ENCODE peak calls at places on chromosomes 4 and X, in nine cellular contexts. U is GM10248, Q is A673, D is RWPE1, I is AG09319, C is activated B cell treated with CpG ODN at 0.5 μM for 24 hours, N is endodermal cell, W is kidney, H is fibroblast of lung. Y is an unnamed sample.

GRCh38 chrX:20056704-20057103 is 60.0 kb downstream of the MAP7D2 start:
- DNase-seq in U (no peak), Q (no peak), D (peak; percentile 57), I (no peak), C (no peak), N (no peak), W (no peak), H (no peak), Y (no peak)

GRCh38 chrX:24658421-24658820 is 11.3 kb upstream of the PCYT1B start:
- DNase-seq in U (no peak), Q (no peak), D (no peak), I (no peak), C (no peak), N (no peak), W (no peak), H (no peak), Y (no peak)

GRCh38 chr4:27368781-27369180 is 508.1 kb downstream of the STIM2 start:
- DNase-seq in U (no peak), Q (no peak), D (no peak), I (no peak), C (no peak), N (no peak), W (no peak), H (no peak), Y (no peak)

GRCh38 chrX:145631461-145631951 is 186.1 kb upstream of the SLITRK2 start:
- DNase-seq in U (no peak), Q (no peak), D (no peak), I (no peak), C (no peak), N (no peak), W (no peak), H (no peak), Y (no peak)

GRCh38 chrX:129461801-129462456 is 61.4 kb downstream of the SMARCA1 start:
- DNase-seq in U (no peak), Q (no peak), D (no peak), I (no peak), C (no peak), N (no peak), W (no peak), H (no peak), Y (no peak)

GRCh38 chrX:13699183-13699826 is 10.4 kb downstream of the RAB9A start:
- DNase-seq in U (peak; percentile 48), Q (no peak), D (peak; percentile 46), I (no peak), C (no peak), N (no peak), W (no peak), H (no peak), Y (no peak)

GRCh38 chrX:47556045-47556623 is 4.9 kb upstream of the ARAF start:
- DNase-seq in U (peak; percentile 73), Q (peak; percentile 94), D (peak; percentile 79), I (peak; percentile 78), C (peak; percentile 60), N (peak; percentile 93), W (peak; percentile 95), H (peak; percentile 94), Y (peak; percentile 62)

GRCh38 chr4:139171878-139172691 is 4.9 kb downstream of the ELF2 start:
- DNase-seq in U (no peak), Q (peak; percentile 27), D (peak; percentile 45), I (no peak), C (no peak), N (no peak), W (no peak), H (peak; percentile 46), Y (no peak)

GRCh38 chr4:159455675-159456235 is 352.9 kb downstream of the RAPGEF2 start:
- DNase-seq in U (peak; percentile 38), Q (peak; percentile 79), D (peak; percentile 76), I (no peak), C (no peak), N (peak; percentile 70), W (no peak), H (peak; percentile 56), Y (no peak)

GRCh38 chrX:70436380-70436779 is 8.3 kb upstream of the DLG3 start:
- DNase-seq in U (no peak), Q (peak; percentile 25), D (no peak), I (no peak), C (no peak), N (peak; percentile 84), W (no peak), H (no peak), Y (no peak)

GRCh38 chrX:151726751-151727150 is 7.8 kb upstream of the CNGA2 start:
- DNase-seq in U (no peak), Q (no peak), D (no peak), I (no peak), C (no peak), N (no peak), W (peak; percentile 49), H (no peak), Y (no peak)

GRCh38 chr4:113325876-113326615 is 276.6 kb downstream of the ANK2 start:
- DNase-seq in U (no peak), Q (no peak), D (no peak), I (no peak), C (no peak), N (no peak), W (no peak), H (no peak), Y (no peak)

GRCh38 chrX:16702700-16703599 is 9.5 kb downstream of the CTPS2 start:
- DNase-seq in U (no peak), Q (no peak), D (no peak), I (no peak), C (no peak), N (no peak), W (no peak), H (no peak), Y (no peak)

GRCh38 chr4:166162327-166162726 is 289.3 kb downstream of the TLL1 start:
- DNase-seq in U (no peak), Q (no peak), D (no peak), I (no peak), C (no peak), N (no peak), W (no peak), H (no peak), Y (no peak)

GRCh38 chrX:129019412-129019811 is 503.9 kb downstream of the SMARCA1 start:
- DNase-seq in U (no peak), Q (no peak), D (no peak), I (no peak), C (no peak), N (no peak), W (no peak), H (no peak), Y (no peak)

GRCh38 chr4:119861731-119862130 is 204.9 kb downstream of the MAD2L1 start:
- DNase-seq in U (no peak), Q (no peak), D (no peak), I (no peak), C (no peak), N (no peak), W (no peak), H (no peak), Y (no peak)

GRCh38 chr4:144820115-144820514 is 174.2 kb downstream of the HHIP start:
- DNase-seq in U (no peak), Q (no peak), D (no peak), I (no peak), C (no peak), N (no peak), W (no peak), H (peak; percentile 17), Y (no peak)

GRCh38 chr4:68577590-68577989 is 1.5 kb upstream of the UGT2B17 start:
- DNase-seq in U (no peak), Q (no peak), D (no peak), I (no peak), C (no peak), N (no peak), W (no peak), H (no peak), Y (no peak)

GRCh38 chr4:38728651-38729141 is 54.1 kb downstream of the TLR10 start:
- DNase-seq in U (no peak), Q (no peak), D (no peak), I (no peak), C (no peak), N (peak; percentile 80), W (peak; percentile 76), H (no peak), Y (no peak)
- TF ChIP-seq CTCF in U (no peak), Q (peak; percentile 31), D (no peak), I (no peak), C (no peak), N (peak; percentile 59), W (no peak), H (no peak), Y (peak; percentile 25)

DNA sequence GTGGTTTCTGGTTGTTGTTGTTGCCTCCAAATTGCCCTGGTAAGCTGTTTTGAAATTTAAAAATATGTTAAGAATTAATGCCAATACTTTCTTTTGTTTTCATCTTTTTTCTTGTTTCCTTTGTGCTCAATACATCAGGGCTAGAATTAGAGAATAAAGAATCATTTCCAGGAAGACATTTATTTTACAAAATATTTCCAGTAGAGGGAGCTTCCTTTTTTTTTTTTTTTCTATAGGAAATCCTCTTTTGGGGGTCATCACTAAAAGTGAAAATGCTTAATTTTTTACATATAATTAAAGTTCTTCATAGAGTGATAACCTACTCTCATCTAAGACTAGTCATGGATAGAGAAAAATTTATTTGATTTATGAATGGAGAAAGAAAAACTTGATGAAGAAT is 2.4 kb downstream of the GLRA3 start:
- DNase-seq in U (no peak), Q (no peak), D (no peak), I (no peak), C (no peak), N (no peak), W (no peak), H (no peak), Y (no peak)
- TF ChIP-seq CTCF in U (no peak), Q (no peak), D (no peak), I (no peak), C (no peak), N (peak; percentile 55), W (no peak), H (no peak), Y (no peak)

DNA sequence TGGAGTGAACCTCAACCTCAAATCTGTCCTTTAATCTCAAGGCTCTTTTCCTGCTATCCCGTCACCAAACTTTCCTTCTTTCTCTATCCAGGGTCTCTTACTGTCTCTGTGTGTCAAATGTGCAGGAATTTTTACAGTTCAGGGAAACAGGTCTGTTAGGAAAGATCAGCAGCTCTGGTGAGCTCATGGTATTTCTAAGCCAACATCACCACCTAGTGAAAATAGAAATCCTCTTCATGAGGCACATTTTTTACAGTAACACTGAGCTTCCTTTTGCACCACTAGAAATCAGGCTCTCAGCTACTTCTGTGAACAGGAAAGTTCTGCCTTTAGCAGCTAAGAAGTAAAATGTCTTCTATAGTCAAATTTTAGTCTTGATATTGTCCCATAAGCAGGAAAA is 39.6 kb downstream of the NUDT11 start:
- DNase-seq in U (no peak), Q (peak; percentile 26), D (no peak), I (no peak), C (no peak), N (no peak), W (no peak), H (no peak), Y (no peak)
- TF ChIP-seq CTCF in U (no peak), Q (peak; percentile 28), D (no peak), I (no peak), C (no peak), N (peak; percentile 68), W (no peak), H (no peak), Y (peak; percentile 28)

DNA sequence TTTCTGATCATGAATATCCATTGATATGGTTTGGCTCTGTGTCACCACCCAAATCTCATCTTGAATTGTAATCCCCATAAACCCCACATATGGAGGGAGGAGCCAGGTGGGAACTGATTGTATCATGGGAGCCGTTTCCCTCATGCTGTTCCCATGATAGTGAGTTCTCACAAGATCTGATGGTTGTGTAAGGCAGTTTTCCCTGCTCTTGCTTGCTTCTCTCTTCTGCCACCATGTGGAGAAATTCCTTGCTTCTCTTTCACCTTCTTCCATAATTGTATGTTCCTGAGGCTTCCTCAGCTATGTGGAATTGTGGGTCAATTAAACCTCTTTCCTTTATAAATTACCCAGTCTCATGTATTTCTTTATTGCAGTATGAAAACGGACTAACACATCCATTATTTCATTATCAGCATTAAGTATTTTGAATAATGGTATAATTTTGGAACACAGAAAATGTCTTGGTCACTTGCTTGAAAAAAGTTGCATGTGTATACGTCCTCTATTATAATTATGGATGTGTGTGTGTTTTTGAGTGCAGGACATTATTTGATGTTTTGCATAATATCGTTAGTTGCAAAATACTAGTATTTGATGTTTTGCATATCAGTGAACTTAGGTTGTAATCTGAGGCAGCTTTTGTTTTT is 334.6 kb downstream of the PCDH10 start:
- DNase-seq in U (no peak), Q (peak; percentile 63), D (no peak), I (no peak), C (no peak), N (peak; percentile 51), W (no peak), H (peak; percentile 60), Y (no peak)
- TF ChIP-seq CTCF in U (no peak), Q (peak; percentile 57), D (peak; percentile 31), I (no peak), C (no peak), N (peak; percentile 82), W (peak; percentile 29), H (no peak), Y (peak; percentile 62)

Y was measured in progenitor cell of endocrine pancreas.